ENCODE peak calls at places on chromosomes 2 and 18, in eight cellular contexts. E is HTR-8/SVneo; A is stimulated activated CD4-positive, alpha-beta T cell treated with anti-CD3 and anti-CD28 coated beads, Interleukin-12 subunit alpha, Interleukin-12 subunit beta, amount 100 ng/mL, for 4 hours; N is adipocyte; J is iPS DF 6.9; R is RPMI8226; H is GOT3; T is NCI-H345. C is an unnamed sample.

GRCh38 chr18:74834424-74835309 is 237.0 kb downstream of the ZNF407 start:
- DNase-seq in E (no peak), A (no peak), N (no peak), J (no peak), R (no peak), H (no peak), T (no peak), C (no peak)

GRCh38 chr18:24014986-24015896 is 687 bp downstream of the TTC39C start:
- DNase-seq in E (no peak), A (peak; percentile 45), N (peak; percentile 97), J (no peak), R (peak; percentile 46), H (no peak), T (peak; percentile 40), C (peak; percentile 38)

GRCh38 chr2:149428783-149429182 is 98.4 kb downstream of the LYPD6 start:
- DNase-seq in E (no peak), A (no peak), N (no peak), J (no peak), R (no peak), H (no peak), T (no peak), C (peak; percentile 31)

GRCh38 chr2:18439716-18440115 is 120.7 kb downstream of the RDH14 start:
- DNase-seq in E (no peak), A (no peak), N (no peak), J (no peak), R (no peak), H (no peak), T (no peak), C (no peak)

GRCh38 chr18:34261865-34262780 is 37.4 kb upstream of the NOL4 start:
- DNase-seq in E (no peak), A (no peak), N (no peak), J (no peak), R (no peak), H (no peak), T (no peak), C (no peak)

GRCh38 chr2:236882074-236882473 is 203.6 kb upstream of the COPS8 start:
- DNase-seq in E (no peak), A (no peak), N (no peak), J (no peak), R (no peak), H (no peak), T (no peak), C (no peak)

GRCh38 chr2:112664689-112665088 is 18.9 kb downstream of the SLC20A1 start:
- DNase-seq in E (no peak), A (no peak), N (no peak), J (no peak), R (no peak), H (no peak), T (no peak), C (no peak)

GRCh38 chr18:56516769-56517168 is 121.6 kb downstream of the TXNL1 start:
- DNase-seq in E (no peak), A (no peak), N (no peak), J (no peak), R (no peak), H (peak; percentile 13), T (no peak), C (no peak)

GRCh38 chr2:176613358-176614032 is 344.3 kb downstream of the MTX2 start:
- DNase-seq in E (no peak), A (no peak), N (no peak), J (no peak), R (no peak), H (no peak), T (no peak), C (no peak)

GRCh38 chr2:8957593-8957992 is 45.9 kb downstream of the MBOAT2 start:
- DNase-seq in E (no peak), A (no peak), N (no peak), J (no peak), R (no peak), H (no peak), T (no peak), C (no peak)